ENCODE peak calls at places on chromosomes 13 and 19, in nine cellular contexts. R is foreskin fibroblast; D is IMR-90; V is left ventricle myocardium inferior; A is astrocyte of the spinal cord; I is cardiac muscle cell; H is ascending aorta; N is fibroblast of lung; Y is CD4-positive, alpha-beta memory T cell. M is an unnamed sample.

GRCh38 chr19:47544075-47544474 is 28.9 kb downstream of the ZNF541 start:
- DNase-seq in R (no peak), D (no peak), V (no peak), A (no peak), I (no peak), H (no peak), N (no peak), Y (no peak), M (no peak)

GRCh38 chr19:33997690-33998089 is 174.6 kb upstream of the LSM14A start:
- DNase-seq in R (peak), D (no peak), V (no peak), A (no peak), I (no peak), H (no peak), N (no peak), Y (no peak), M (no peak)

GRCh38 chr19:48711106-48711662 is 8.3 kb downstream of the MAMSTR start:
- DNase-seq in R (no peak), D (no peak), V (no peak), A (no peak), I (no peak), H (no peak), N (no peak), Y (no peak), M (no peak)

GRCh38 chr19:37964109-37964508 is 57.1 kb downstream of the SIPA1L3 start:
- DNase-seq in R (no peak), D (peak), V (no peak), A (peak), I (peak), H (no peak), N (peak), Y (no peak), M (no peak)

GRCh38 chr19:1648926-1649541 is 3.4 kb downstream of the TCF3 start:
- DNase-seq in R (no peak), D (no peak), V (no peak), A (no peak), I (no peak), H (no peak), N (peak), Y (no peak), M (no peak)

GRCh38 chr19:1104452-1105216 is 840 bp downstream of the GPX4 start:
- DNase-seq in R (peak), D (peak), V (peak), A (peak), I (peak), H (peak), N (peak), Y (peak), M (no peak)

GRCh38 chr19:7072541-7072940 is 3.0 kb downstream of the ZNF557 start:
- DNase-seq in R (no peak), D (no peak), V (no peak), A (no peak), I (no peak), H (no peak), N (no peak), Y (no peak), M (no peak)

GRCh38 chr19:55652311-55653078 is 2.3 kb upstream of the U2AF2 start:
- DNase-seq in R (no peak), D (no peak), V (no peak), A (no peak), I (no peak), H (no peak), N (no peak), Y (peak), M (no peak)

GRCh38 chr19:1858412-1859081 is 4.8 kb downstream of the KLF16 start:
- DNase-seq in R (no peak), D (no peak), V (no peak), A (no peak), I (no peak), H (no peak), N (no peak), Y (no peak), M (no peak)

GRCh38 chr19:4057913-4058695 is 8.6 kb downstream of the ZBTB7A start:
- DNase-seq in R (peak), D (peak), V (peak), A (peak), I (peak), H (peak), N (peak), Y (no peak), M (peak)

GRCh38 chr19:45401815-45402468 is 2.9 kb downstream of the PPP1R13L start:
- DNase-seq in R (no peak), D (no peak), V (no peak), A (no peak), I (no peak), H (no peak), N (no peak), Y (no peak), M (no peak)

GRCh38 chr19:45404557-45405434 is at the start of gene PPP1R13L:
- DNase-seq in R (peak), D (peak), V (peak), A (peak), I (peak), H (peak), N (peak), Y (no peak), M (peak)

GRCh38 chr19:45403781-45404556 is 900 bp downstream of the PPP1R13L start:
- DNase-seq in R (peak), D (no peak), V (peak), A (peak), I (peak), H (peak), N (no peak), Y (peak), M (no peak)

GRCh38 chr19:45402469-45403070 is 2.3 kb downstream of the PPP1R13L start:
- DNase-seq in R (peak), D (no peak), V (peak), A (no peak), I (peak), H (no peak), N (peak), Y (no peak), M (no peak)

DNA sequence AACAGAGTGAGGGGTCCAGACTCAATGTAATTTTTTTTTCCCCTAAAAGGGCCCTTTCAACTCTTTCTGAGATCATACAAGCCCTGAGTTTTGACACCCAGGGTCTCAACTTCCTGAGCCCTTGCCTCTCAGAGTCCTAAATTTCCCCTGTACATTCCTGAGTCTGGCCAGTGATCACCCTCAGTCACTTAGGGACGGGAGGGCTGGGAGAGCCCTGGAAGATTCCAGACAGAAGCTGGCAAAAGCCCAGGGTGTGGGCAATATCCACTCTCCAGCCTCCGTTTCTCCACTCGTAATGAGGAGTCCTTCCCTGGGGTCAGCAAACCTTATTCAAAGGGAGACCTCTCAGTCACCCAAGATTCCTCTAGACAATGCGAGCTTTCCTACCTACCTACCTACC is 1.6 kb downstream of the PPP1R13L start:
- DNase-seq in R (no peak), D (no peak), V (no peak), A (no peak), I (no peak), H (no peak), N (no peak), Y (no peak), M (no peak)
- H3K4me3 ChIP-seq in R (no peak), D (no peak), V (peak), A (no peak), I (no peak), H (peak), N (no peak), Y (no peak), M (peak)

DNA sequence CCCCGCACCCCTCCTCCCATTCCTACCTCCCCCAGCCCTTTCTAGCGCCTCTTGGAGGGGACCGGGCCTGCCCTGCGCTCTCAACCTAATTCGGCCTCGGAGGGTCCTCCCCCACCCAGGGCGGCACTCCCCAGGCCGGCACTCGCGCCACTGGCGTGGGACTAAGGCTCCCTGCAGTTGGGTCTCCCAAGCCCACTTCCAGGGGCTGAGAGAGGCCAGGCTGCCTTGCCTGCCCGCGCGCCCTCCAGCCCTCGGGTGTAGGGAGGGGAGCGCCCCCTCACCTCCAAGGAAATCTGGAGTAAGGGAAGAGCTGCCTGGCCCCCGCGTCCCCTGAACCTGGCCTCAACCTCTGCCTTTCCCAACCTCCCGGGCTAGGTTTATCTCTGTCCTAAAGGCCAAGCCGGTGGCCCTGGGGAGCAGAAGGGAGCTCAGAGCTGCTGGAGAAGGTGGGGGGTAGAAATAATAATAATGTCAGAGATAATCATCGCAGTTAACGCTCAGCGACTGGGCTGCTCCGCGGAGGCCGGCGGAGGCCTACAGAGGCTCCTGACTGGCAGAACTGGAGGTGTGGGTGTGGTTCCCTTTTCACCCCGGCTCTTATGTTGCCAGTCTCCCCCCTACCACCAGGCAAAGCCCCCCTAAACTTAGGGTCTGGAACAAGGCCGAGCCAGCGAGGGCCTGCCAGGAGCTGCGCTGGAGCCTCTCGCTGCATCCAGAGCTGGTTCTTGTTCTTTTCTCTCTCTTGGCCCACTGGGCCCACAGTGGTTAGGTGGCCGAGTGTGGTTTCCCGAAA is 9.6 kb downstream of the ZIC2 start:
- DNase-seq in R (no peak), D (no peak), V (no peak), A (peak), I (no peak), H (no peak), N (no peak), Y (no peak), M (no peak)
- H3K4me3 ChIP-seq in R (no peak), D (no peak), V (no peak), A (no peak), I (no peak), H (no peak), N (no peak), Y (no peak), M (no peak)

GRCh38 chr13:23288995-23289394 is 108.2 kb downstream of the SGCG start:
- DNase-seq in R (no peak), D (no peak), V (no peak), A (no peak), I (no peak), H (no peak), N (no peak), Y (no peak), M (no peak)

GRCh38 chr13:23292596-23292995 is 111.8 kb downstream of the SGCG start:
- DNase-seq in R (no peak), D (no peak), V (no peak), A (no peak), I (peak), H (no peak), N (peak), Y (no peak), M (no peak)

GRCh38 chr13:23289917-23290357 is 109.2 kb downstream of the SGCG start:
- DNase-seq in R (peak), D (peak), V (no peak), A (peak), I (peak), H (no peak), N (peak), Y (no peak), M (no peak)

DNA sequence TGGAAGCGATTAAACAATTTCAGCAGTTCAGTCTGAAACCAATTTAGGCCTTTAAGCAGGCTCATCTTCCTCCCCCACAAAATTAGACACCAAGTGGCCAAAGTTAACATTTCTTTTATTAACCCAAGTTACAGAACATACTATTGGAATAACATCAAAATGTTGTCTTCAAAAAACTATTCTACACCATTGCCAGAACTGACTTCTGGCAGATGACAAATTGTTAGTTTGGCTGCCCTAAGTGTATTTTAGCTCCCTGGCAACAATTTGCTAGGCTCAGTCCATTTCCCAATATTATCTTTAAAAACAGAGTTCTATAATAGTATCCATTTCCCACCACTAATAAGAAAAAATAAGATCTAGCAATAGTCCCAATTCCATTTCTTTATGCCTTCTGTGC is 107.8 kb downstream of the SGCG start:
- DNase-seq in R (no peak), D (no peak), V (no peak), A (no peak), I (no peak), H (no peak), N (no peak), Y (no peak), M (no peak)
- H3K4me3 ChIP-seq in R (no peak), D (no peak), V (no peak), A (no peak), I (no peak), H (no peak), N (no peak), Y (no peak), M (no peak)

GRCh38 chr19:10712754-10713153 is 5.1 kb upstream of the DNM2 start:
- DNase-seq in R (no peak), D (no peak), V (no peak), A (no peak), I (no peak), H (no peak), N (no peak), Y (no peak), M (no peak)
- H3K4me3 ChIP-seq in R (no peak), D (no peak), V (no peak), A (no peak), I (no peak), H (no peak), N (no peak), Y (no peak), M (no peak)

DNA sequence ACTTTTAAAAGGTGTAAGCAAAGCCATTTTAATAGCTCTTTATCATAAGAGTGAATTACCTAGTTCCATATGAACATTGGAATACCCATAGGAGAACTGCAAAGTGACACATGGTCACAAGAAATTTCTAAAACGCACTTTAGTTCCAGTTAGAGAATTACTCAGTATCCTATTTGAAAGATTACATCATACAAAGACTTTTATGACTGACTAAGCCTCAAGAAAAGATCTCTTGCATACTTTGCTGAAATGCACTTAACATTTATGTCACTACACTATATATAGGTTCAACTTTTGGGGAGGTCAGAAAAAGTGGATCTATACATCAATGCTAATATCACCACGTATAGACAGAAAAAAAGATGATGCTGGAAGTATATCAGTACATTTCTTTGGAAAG is 7.1 kb downstream of the PCDH9 start:
- DNase-seq in R (peak), D (peak), V (no peak), A (peak), I (peak), H (no peak), N (peak), Y (no peak), M (no peak)
- H3K4me3 ChIP-seq in R (no peak), D (no peak), V (peak), A (no peak), I (no peak), H (no peak), N (no peak), Y (no peak), M (no peak)

GRCh38 chr19:35284153-35285140 is 2.1 kb downstream of the HAMP start:
- DNase-seq in R (no peak), D (no peak), V (no peak), A (no peak), I (no peak), H (no peak), N (no peak), Y (no peak), M (no peak)
- H3K4me3 ChIP-seq in R (no peak), D (no peak), V (no peak), A (no peak), I (no peak), H (no peak), N (no peak), Y (no peak), M (no peak)

DNA sequence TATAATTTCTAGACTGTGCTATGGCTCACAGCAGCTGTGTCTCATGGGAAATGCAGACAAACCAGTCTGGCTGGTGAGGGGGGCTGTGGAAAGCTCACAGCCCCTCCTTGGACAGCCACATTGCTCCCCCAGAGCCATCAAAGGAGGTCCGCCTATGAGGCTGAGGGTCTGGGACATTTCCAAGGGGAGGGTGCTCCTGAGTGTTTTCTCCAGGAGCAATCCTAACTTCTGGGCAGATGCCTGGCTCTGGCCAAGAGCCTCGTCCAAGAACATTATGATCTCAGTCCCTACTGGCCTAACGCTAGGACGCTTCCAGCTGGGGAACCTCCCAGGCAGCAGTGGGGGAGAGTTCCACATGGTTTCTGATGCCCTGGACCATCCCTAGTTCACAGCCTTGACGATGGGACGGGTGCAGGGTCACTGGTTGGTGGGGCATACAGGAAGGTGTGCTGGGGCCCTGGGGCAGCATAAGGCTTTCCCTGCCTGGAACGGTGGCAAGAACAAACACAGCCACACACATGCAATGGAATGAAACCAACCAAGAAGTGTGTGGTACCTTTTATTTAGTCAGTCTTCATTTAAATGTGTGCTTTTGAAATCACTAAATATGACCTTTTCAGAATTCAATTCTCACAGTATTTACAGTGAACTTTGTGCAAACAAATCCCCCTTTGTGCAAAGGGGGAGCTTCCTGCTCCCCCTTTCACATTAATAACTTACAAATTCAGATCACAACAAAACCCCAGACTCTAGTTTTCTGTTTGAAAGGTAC is 60.6 kb downstream of the CDADC1 start:
- DNase-seq in R (peak), D (peak), V (peak), A (peak), I (peak), H (peak), N (peak), Y (no peak), M (no peak)
- H3K4me3 ChIP-seq in R (no peak), D (no peak), V (no peak), A (no peak), I (no peak), H (peak), N (no peak), Y (no peak), M (no peak)

DNA sequence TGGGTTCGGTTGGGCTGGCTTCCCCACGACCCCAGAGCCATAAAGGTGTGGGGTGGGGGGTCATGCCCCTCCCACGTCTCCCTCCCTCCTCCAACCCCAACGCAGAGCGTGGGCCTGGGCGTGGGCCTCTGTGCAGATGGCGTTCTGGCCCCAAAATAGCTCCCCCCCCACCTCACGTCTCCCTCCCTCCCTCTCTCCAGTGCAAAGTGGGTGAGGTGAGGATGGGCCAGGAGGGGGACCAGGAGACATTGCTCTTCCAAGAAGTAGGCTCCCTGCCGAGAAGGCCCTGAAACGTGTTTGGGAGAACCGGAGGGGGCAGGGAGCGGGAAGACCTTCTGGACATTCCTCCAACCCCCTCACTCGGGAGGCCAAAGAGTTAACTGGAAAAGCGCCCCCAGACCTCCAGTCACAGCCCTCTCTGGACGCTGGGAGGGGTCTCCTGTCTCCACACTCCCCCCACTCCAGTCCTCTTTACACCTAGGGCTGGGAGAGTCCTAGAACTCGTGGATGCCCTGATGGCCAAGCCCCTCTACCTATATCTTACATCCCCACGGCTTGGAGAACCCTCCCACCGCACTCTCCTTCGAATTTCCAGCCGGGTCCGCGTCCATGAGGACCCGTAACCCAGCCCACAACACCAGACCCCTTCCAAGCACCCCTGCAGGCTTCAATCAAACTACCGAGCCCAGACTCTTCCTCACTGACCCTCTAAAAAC is 855 bp downstream of the UNC13A start:
- DNase-seq in R (no peak), D (no peak), V (no peak), A (no peak), I (no peak), H (no peak), N (no peak), Y (no peak), M (no peak)
- H3K4me3 ChIP-seq in R (no peak), D (no peak), V (peak), A (peak), I (peak), H (peak), N (no peak), Y (no peak), M (no peak)

GRCh38 chr13:27789153-27789494 is 3.2 kb upstream of the GSX1 start:
- DNase-seq in R (no peak), D (no peak), V (no peak), A (no peak), I (no peak), H (no peak), N (no peak), Y (no peak), M (no peak)
- H3K4me3 ChIP-seq in R (no peak), D (no peak), V (peak), A (no peak), I (no peak), H (peak), N (no peak), Y (peak), M (no peak)